ENCODE peak calls at places on chromosome 2, in four cellular contexts. One of them, this sample, is unnamed.

GRCh38 chr2:98454500-98455235 is 10.0 kb downstream of the INPP4A start:
- DNase-seq in NCI-H774: no peak
- DNase-seq in cardiac septum: peak
- DNase-seq in nucleus accumbens: no peak
- DNase-seq in this sample: no peak

GRCh38 chr2:9474361-9475117 is at the start of gene IAH1:
- DNase-seq in NCI-H774: peak
- DNase-seq in nucleus accumbens: peak
- DNase-seq in cardiac septum: peak
- DNase-seq in this sample: peak

GRCh38 chr2:63399171-63399570 is 189.1 kb downstream of the WDPCP start:
- DNase-seq in NCI-H774: peak
- DNase-seq in nucleus accumbens: no peak
- DNase-seq in cardiac septum: no peak
- DNase-seq in this sample: no peak

GRCh38 chr2:242035858-242036652 is 166.5 kb downstream of the RTP5 start:
- DNase-seq in nucleus accumbens: no peak
- DNase-seq in NCI-H774: no peak
- DNase-seq in cardiac septum: no peak
- DNase-seq in this sample: no peak

GRCh38 chr2:120904825-120905224 is 169.2 kb downstream of the GLI2 start:
- DNase-seq in NCI-H774: no peak
- DNase-seq in cardiac septum: no peak
- DNase-seq in nucleus accumbens: no peak
- DNase-seq in this sample: no peak

GRCh38 chr2:66334237-66335054 is 100.5 kb upstream of the MEIS1 start:
- DNase-seq in cardiac septum: no peak
- DNase-seq in nucleus accumbens: no peak
- DNase-seq in NCI-H774: peak
- DNase-seq in this sample: no peak

GRCh38 chr2:133248264-133248663 is 320.0 kb downstream of the NCKAP5 start:
- DNase-seq in nucleus accumbens: no peak
- DNase-seq in cardiac septum: no peak
- DNase-seq in NCI-H774: no peak
- DNase-seq in this sample: no peak

GRCh38 chr2:54384301-54385035 is 71.7 kb upstream of the SPTBN1 start:
- DNase-seq in cardiac septum: no peak
- DNase-seq in NCI-H774: no peak
- DNase-seq in nucleus accumbens: peak
- DNase-seq in this sample: no peak

GRCh38 chr2:229875549-229875948 is 46.3 kb downstream of the TRIP12 start:
- DNase-seq in nucleus accumbens: no peak
- DNase-seq in NCI-H774: no peak
- DNase-seq in cardiac septum: no peak
- DNase-seq in this sample: no peak

GRCh38 chr2:226164512-226164911 is 635.1 kb downstream of the IRS1 start:
- DNase-seq in cardiac septum: no peak
- DNase-seq in NCI-H774: no peak
- DNase-seq in nucleus accumbens: no peak
- DNase-seq in this sample: no peak

GRCh38 chr2:5748391-5748790 is 56.2 kb downstream of the SOX11 start:
- DNase-seq in cardiac septum: no peak
- DNase-seq in nucleus accumbens: no peak
- DNase-seq in NCI-H774: no peak
- DNase-seq in this sample: no peak

GRCh38 chr2:10007440-10007839 is 35.9 kb upstream of the KLF11 start:
- DNase-seq in cardiac septum: peak
- DNase-seq in nucleus accumbens: no peak
- DNase-seq in NCI-H774: no peak
- DNase-seq in this sample: no peak

GRCh38 chr2:101750688-101751087 is 53.2 kb downstream of the MAP4K4 start:
- DNase-seq in nucleus accumbens: no peak
- DNase-seq in NCI-H774: no peak
- DNase-seq in cardiac septum: no peak
- DNase-seq in this sample: no peak

GRCh38 chr2:100610381-100610831 is 47.6 kb downstream of the PDCL3 start:
- DNase-seq in nucleus accumbens: peak
- DNase-seq in cardiac septum: no peak
- DNase-seq in NCI-H774: no peak
- DNase-seq in this sample: peak

GRCh38 chr2:71462641-71463341 is 9.4 kb downstream of the DYSF start:
- DNase-seq in nucleus accumbens: no peak
- DNase-seq in NCI-H774: no peak
- DNase-seq in cardiac septum: no peak
- DNase-seq in this sample: no peak

GRCh38 chr2:223054193-223054781 is 2.3 kb downstream of the KCNE4 start:
- DNase-seq in nucleus accumbens: no peak
- DNase-seq in NCI-H774: no peak
- DNase-seq in cardiac septum: no peak
- DNase-seq in this sample: no peak

GRCh38 chr2:189249171-189249570 is 69.6 kb upstream of the COL5A2 start:
- DNase-seq in cardiac septum: no peak
- DNase-seq in NCI-H774: no peak
- DNase-seq in nucleus accumbens: no peak
- DNase-seq in this sample: no peak

GRCh38 chr2:154125900-154126299 is 254.2 kb downstream of the GALNT13 start:
- DNase-seq in NCI-H774: no peak
- DNase-seq in cardiac septum: no peak
- DNase-seq in nucleus accumbens: no peak
- DNase-seq in this sample: no peak

GRCh38 chr2:67686254-67686653 is 289.1 kb downstream of the ETAA1 start:
- DNase-seq in nucleus accumbens: no peak
- DNase-seq in NCI-H774: no peak
- DNase-seq in cardiac septum: no peak
- DNase-seq in this sample: no peak

GRCh38 chr2:120269076-120269744 is 16.6 kb downstream of the RALB start:
- DNase-seq in nucleus accumbens: no peak
- DNase-seq in cardiac septum: no peak
- DNase-seq in NCI-H774: no peak
- DNase-seq in this sample: no peak

GRCh38 chr2:9753665-9754531 is 89.4 kb upstream of the TAF1B start:
- DNase-seq in cardiac septum: no peak
- DNase-seq in nucleus accumbens: no peak
- DNase-seq in NCI-H774: no peak
- DNase-seq in this sample: no peak

GRCh38 chr2:147538848-147539247 is 306.0 kb upstream of the ACVR2A start:
- DNase-seq in nucleus accumbens: no peak
- DNase-seq in cardiac septum: no peak
- DNase-seq in NCI-H774: no peak
- DNase-seq in this sample: no peak

GRCh38 chr2:46441838-46442712 is 37.3 kb upstream of the TMEM247 start:
- DNase-seq in NCI-H774: no peak
- DNase-seq in nucleus accumbens: no peak
- DNase-seq in cardiac septum: no peak
- DNase-seq in this sample: no peak

GRCh38 chr2:140801311-140801710 is 1329.5 kb downstream of the LRP1B start:
- DNase-seq in cardiac septum: no peak
- DNase-seq in NCI-H774: no peak
- DNase-seq in nucleus accumbens: no peak
- DNase-seq in this sample: no peak

GRCh38 chr2:83055338-83056010 is 1403.6 kb downstream of the SUCLG1 start:
- DNase-seq in nucleus accumbens: no peak
- DNase-seq in NCI-H774: no peak
- DNase-seq in cardiac septum: no peak
- DNase-seq in this sample: no peak

GRCh38 chr2:58923869-58924268 is 682.7 kb upstream of the FANCL start:
- DNase-seq in nucleus accumbens: no peak
- DNase-seq in cardiac septum: no peak
- DNase-seq in NCI-H774: no peak
- DNase-seq in this sample: no peak

GRCh38 chr2:74696758-74697327 is 42.8 kb downstream of the SEMA4F start:
- DNase-seq in nucleus accumbens: no peak
- DNase-seq in NCI-H774: no peak
- DNase-seq in cardiac septum: no peak
- DNase-seq in this sample: no peak

GRCh38 chr2:107808986-107809385 is 17.7 kb upstream of the RGPD4 start:
- DNase-seq in nucleus accumbens: no peak
- DNase-seq in NCI-H774: peak
- DNase-seq in cardiac septum: no peak
- DNase-seq in this sample: no peak

GRCh38 chr2:54386993-54387590 is 69.0 kb upstream of the SPTBN1 start:
- DNase-seq in cardiac septum: no peak
- DNase-seq in NCI-H774: no peak
- DNase-seq in nucleus accumbens: no peak
- DNase-seq in this sample: no peak

GRCh38 chr2:238120463-238121298 is 17.8 kb upstream of the KLHL30 start:
- DNase-seq in NCI-H774: no peak
- DNase-seq in cardiac septum: no peak
- DNase-seq in nucleus accumbens: no peak
- DNase-seq in this sample: peak

GRCh38 chr2:25290811-25291510 is 50.8 kb downstream of the DNMT3A start:
- DNase-seq in NCI-H774: no peak
- DNase-seq in cardiac septum: no peak
- DNase-seq in nucleus accumbens: peak
- DNase-seq in this sample: no peak

GRCh38 chr2:189487283-189488280 is 46.3 kb downstream of the WDR75 start:
- DNase-seq in nucleus accumbens: no peak
- DNase-seq in cardiac septum: no peak
- DNase-seq in NCI-H774: no peak
- DNase-seq in this sample: no peak

GRCh38 chr2:230969673-230970015 is 26.3 kb upstream of the SPATA3 start:
- DNase-seq in NCI-H774: no peak
- DNase-seq in cardiac septum: no peak
- DNase-seq in nucleus accumbens: no peak
- DNase-seq in this sample: no peak

GRCh38 chr2:241211276-241211675 is 22.8 kb downstream of the ANO7 start:
- DNase-seq in NCI-H774: no peak
- DNase-seq in nucleus accumbens: no peak
- DNase-seq in cardiac septum: no peak
- DNase-seq in this sample: no peak

GRCh38 chr2:149799296-149799695 is 211.7 kb upstream of the MMADHC start:
- DNase-seq in NCI-H774: no peak
- DNase-seq in cardiac septum: no peak
- DNase-seq in nucleus accumbens: no peak
- DNase-seq in this sample: no peak

GRCh38 chr2:44348385-44348784 is 12.9 kb downstream of the PREPL start:
- DNase-seq in NCI-H774: no peak
- DNase-seq in cardiac septum: no peak
- DNase-seq in nucleus accumbens: no peak
- DNase-seq in this sample: no peak